ENCODE peak calls at places on chromosomes 6 and 20, in eight cellular contexts. C is PC-3, U is dorsolateral prefrontal cortex, L is adipocyte, T is fibroblast of lung, X is astrocyte of the cerebellum, A is GM06990, M is IMR-90. Q is an unnamed sample.
A peak's percentile ranks its signal among the peaks of the same experiment; 100 is the strongest.

GRCh38 chr6:144768676-144769599 is 483.8 kb downstream of the UTRN start:
- DNase-seq in A (no peak), U (no peak), C (no peak), T (no peak), L (peak; percentile 8), X (no peak), M (no peak), Q (no peak)

GRCh38 chr6:130600880-130601341 is 226.3 kb upstream of the SMLR1 start:
- DNase-seq in A (no peak), L (peak; percentile 44), M (peak; percentile 85), T (peak; percentile 98), U (no peak), C (peak; percentile 54), X (peak; percentile 53), Q (peak; percentile 67)

GRCh38 chr6:98877250-98877649 is 42.9 kb downstream of the POU3F2 start:
- DNase-seq in L (peak; percentile 65), A (no peak), C (no peak), T (no peak), X (no peak), M (no peak), U (no peak), Q (no peak)

GRCh38 chr6:111971181-111971829 is 82.6 kb upstream of the CCN6 start:
- DNase-seq in L (no peak), T (no peak), U (no peak), C (no peak), X (no peak), M (no peak), A (no peak), Q (no peak)

GRCh38 chr6:137978252-137978896 is 111.3 kb downstream of the TNFAIP3 start:
- DNase-seq in X (no peak), L (no peak), A (no peak), U (no peak), T (peak; percentile 22), C (peak; percentile 77), M (no peak), Q (no peak)

GRCh38 chr6:46819561-46819960 is 26.4 kb downstream of the MEP1A start:
- DNase-seq in A (no peak), C (no peak), T (no peak), L (no peak), M (no peak), X (no peak), U (no peak), Q (no peak)

GRCh38 chr6:17011985-17012384 is 89.9 kb upstream of the STMND1 start:
- DNase-seq in X (no peak), A (no peak), M (no peak), C (no peak), U (no peak), T (no peak), L (no peak), Q (no peak)

GRCh38 chr6:43946641-43947363 is 176.8 kb downstream of the VEGFA start:
- DNase-seq in L (no peak), C (no peak), U (no peak), A (no peak), M (no peak), T (no peak), X (no peak), Q (no peak)

GRCh38 chr6:39335780-39336541 is 13.5 kb upstream of the KCNK16 start:
- DNase-seq in X (no peak), M (no peak), C (no peak), T (no peak), A (no peak), U (no peak), L (no peak), Q (no peak)

GRCh38 chr20:40953856-40954255 is 74.8 kb upstream of the TOP1 start:
- DNase-seq in M (peak; percentile 49), X (peak; percentile 59), A (no peak), L (no peak), T (peak; percentile 58), C (no peak), U (no peak), Q (no peak)

GRCh38 chr6:167415441-167415961 is 90.6 kb downstream of the TTLL2 start:
- DNase-seq in L (no peak), X (no peak), U (no peak), M (no peak), A (no peak), C (no peak), T (no peak), Q (no peak)

GRCh38 chr20:20690676-20691476 is 21.6 kb downstream of the RALGAPA2 start:
- DNase-seq in X (no peak), L (no peak), U (no peak), A (no peak), C (no peak), T (no peak), M (no peak), Q (no peak)

GRCh38 chr6:15941168-15941567 is 187.7 kb upstream of the MYLIP start:
- DNase-seq in M (no peak), U (no peak), A (no peak), X (no peak), T (no peak), C (no peak), L (no peak), Q (no peak)

GRCh38 chr6:161922631-161923119 is 648.8 kb upstream of the AGPAT4 start:
- DNase-seq in C (peak; percentile 76), A (no peak), X (no peak), M (peak; percentile 65), L (peak; percentile 28), T (peak; percentile 78), U (no peak), Q (peak; percentile 60)

GRCh38 chr20:10922941-10923340 is 249.1 kb upstream of the JAG1 start:
- DNase-seq in C (peak; percentile 97), A (no peak), T (peak; percentile 96), U (no peak), X (peak; percentile 87), L (peak; percentile 94), M (peak; percentile 96), Q (peak; percentile 83)

DNA sequence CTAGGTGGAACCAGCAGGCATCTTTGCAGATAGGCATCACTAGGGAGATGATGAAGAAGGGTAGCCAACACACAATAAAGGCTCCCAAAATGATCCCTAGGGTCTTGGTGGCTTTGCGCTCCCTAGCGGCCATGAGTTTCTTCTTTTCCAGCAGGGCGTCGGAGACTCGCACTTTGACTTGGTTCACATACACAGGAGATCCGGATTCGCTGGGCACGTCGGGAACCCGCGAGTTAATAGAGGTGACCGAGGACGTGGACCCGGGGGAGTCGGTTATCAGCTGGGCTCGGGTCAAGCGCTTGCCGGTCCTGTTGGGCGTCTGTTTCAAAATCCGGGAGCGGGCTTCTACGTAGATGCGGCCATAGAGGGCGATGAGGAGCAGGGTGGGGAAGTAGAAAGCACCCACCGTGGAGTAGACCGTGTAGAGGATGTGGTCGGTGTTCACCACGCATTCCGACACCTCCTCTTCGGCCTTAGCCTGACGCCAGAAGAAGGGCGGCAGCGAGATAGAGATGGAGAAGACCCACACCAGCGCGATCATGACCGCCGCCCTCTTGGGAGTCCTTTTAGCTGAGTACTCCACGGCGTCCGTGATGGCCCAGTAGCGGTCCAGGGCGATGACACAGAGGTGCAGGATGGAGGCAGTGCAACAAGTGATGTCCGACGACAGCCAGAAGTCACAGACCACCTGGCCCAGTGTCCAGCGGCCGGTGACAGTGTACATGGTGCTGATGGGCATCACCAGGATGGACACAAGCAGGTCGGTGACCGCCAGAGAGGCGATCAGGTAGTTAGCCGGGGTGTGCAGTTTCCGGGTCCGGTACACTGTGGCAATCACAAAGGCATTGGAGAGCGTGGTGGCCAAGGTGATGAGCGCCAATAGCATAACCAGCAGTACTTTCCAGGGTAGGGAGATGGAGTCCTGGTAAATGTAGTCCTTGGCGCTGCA is 658 bp downstream of the HTR1B start:
- DNase-seq in X (no peak), L (no peak), A (no peak), T (peak; percentile 50), U (no peak), C (no peak), M (no peak), Q (no peak)
- H3K4me3 ChIP-seq in X (peak overlapping the region; percentile 52), L (peak overlapping the region; percentile 9), A (no peak overlapping the region), T (peak overlapping the region; percentile 36), U (peak overlapping the region; percentile 53), C (no peak overlapping the region), M (peak overlapping the region; percentile 48), Q (peak overlapping the region; percentile 64)

DNA sequence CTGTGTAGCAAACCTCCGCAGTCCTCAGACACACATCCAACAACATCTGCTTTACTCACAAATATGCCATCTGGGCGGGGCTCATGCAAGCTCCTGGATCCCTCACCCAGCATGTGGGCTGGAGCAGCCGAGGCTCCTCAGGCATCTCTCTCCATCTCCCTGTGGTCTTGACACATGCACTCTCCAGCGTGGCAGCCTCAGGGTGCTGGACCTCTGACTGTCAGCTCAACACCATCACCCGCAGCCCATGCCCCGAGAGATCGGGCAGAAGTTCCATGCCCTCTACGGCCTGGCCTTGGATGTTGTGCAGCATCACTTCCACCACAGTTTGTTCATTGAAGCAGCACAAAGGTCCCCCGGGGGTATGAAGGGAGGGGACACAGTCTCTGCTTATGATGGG is 32.6 kb upstream of the CD93 start:
- DNase-seq in T (no peak), A (no peak), X (no peak), M (no peak), L (no peak), U (peak; percentile 31), C (no peak), Q (no peak)
- H3K4me3 ChIP-seq in T (no peak overlapping the region), A (no peak overlapping the region), X (no peak overlapping the region), M (no peak overlapping the region), L (no peak overlapping the region), U (no peak overlapping the region), C (no peak overlapping the region), Q (no peak overlapping the region)

DNA sequence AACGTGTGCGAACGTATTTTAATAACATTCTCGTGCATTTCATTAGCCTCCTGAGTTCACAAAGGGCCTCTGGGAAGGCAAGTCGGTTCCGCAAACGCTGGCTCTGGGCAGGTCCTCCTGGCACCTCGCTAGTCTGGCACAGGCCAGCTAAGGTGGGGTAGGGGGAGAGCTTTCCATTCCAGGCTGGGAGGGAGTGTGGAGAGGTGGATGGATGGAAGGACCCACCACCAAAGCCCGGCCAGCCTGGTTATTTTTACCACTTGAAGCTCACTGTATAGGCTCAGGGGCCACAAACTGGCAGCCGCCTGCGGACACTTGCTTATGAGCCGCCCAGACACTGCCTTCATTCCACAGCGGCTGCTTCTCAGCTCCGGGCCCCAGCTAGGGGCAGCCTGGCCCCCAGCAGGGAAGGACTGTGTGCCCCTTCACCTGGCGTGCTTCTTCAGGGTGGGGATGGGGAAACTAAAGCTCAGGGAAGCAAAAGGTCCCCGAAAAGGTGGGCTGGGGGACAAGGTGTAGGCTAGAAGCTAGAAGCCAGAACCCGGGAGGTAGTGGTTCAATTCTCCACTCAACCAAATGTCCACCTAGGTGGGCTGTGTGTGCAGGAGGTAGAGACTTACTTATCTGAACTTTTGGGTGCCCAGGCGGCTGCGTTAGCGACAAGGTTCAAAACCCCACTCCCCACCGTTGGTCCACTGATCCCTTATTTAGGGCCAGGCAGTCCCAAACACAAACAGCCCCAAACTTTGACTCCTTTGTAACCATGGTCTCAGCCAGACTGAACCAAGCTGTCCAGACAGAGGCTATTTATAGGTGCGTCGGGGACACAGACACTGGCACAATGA is 1.7 kb downstream of the PMEPA1 start:
- DNase-seq in C (peak; percentile 40), X (no peak), L (peak; percentile 38), T (no peak), U (no peak), A (no peak), M (no peak), Q (no peak)
- H3K4me3 ChIP-seq in C (peak overlapping the region; percentile 93), X (peak overlapping the region; percentile 91), L (peak overlapping the region; percentile 85), T (peak overlapping the region; percentile 28), U (peak overlapping the region; percentile 70), A (peak overlapping the region; percentile 63), M (peak overlapping the region; percentile 76), Q (peak overlapping the region; percentile 82)

DNA sequence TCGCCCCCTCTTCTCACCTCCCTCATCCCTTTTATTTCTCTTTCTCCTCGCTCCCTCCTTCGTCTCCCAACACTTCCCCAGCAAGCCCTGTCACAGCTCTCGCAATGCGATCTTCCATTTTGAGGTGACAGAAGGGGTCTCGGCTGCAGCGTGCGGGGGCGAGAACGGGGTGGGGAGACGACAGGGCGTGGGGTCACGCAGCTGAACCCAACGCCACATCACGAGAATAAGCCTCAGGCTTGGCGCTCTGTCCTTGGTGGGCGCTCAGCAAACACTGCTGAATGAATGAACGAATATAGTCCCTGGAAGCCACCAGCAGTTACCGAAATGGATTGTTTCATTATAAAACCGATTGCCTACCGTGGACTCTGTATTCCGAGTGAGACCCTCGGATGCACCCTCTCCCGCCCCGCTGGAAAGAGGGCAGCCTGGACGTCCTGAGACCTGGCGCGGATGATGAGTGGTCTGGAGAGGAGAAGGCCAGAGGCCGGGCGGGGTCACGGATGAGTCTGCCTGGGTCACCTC is 3.9 kb downstream of the NRN1 start:
- DNase-seq in L (no peak), U (no peak), A (no peak), M (no peak), T (no peak), C (no peak), X (no peak), Q (no peak)
- H3K4me3 ChIP-seq in L (peak overlapping the region; percentile 86), U (peak overlapping the region; percentile 58), A (peak overlapping the region; percentile 67), M (no peak overlapping the region), T (no peak overlapping the region), C (no peak overlapping the region), X (peak overlapping the region; percentile 8), Q (peak overlapping the region; percentile 61)

Q was measured in skeletal muscle cell.